ENCODE peak calls at places on chromosome 12, in six cellular contexts. D is WTC11, P is hypothalamus, E is head of caudate nucleus, U is HFF-Myc, W is activated T-cell treated with anti-CD3 and anti-CD28 coated beads for 48 hours. M is an unnamed sample.

GRCh38 chr12:6769003-6769389 is 2.8 kb downstream of the PTMS start:
- DNase-seq in U (no peak), E (no peak), P (no peak), D (peak), W (no peak), M (no peak)

GRCh38 chr12:28963554-28963953 is 185.5 kb upstream of the FAR2 start:
- DNase-seq in W (no peak), U (no peak), D (no peak), E (no peak), P (no peak), M (no peak)

GRCh38 chr12:68370006-68370590 is 37.9 kb upstream of the MDM1 start:
- DNase-seq in E (no peak), W (no peak), U (no peak), D (no peak), P (no peak), M (no peak)

GRCh38 chr12:113231275-113232231 is 10.3 kb downstream of the TPCN1 start:
- DNase-seq in U (no peak), E (no peak), D (no peak), P (no peak), W (no peak), M (peak)

GRCh38 chr12:4140607-4141301 is 132.8 kb upstream of the CCND2 start:
- DNase-seq in P (no peak), W (no peak), U (no peak), D (no peak), E (no peak), M (no peak)

GRCh38 chr12:89346741-89347324 is 5.5 kb downstream of the DUSP6 start:
- DNase-seq in W (no peak), D (no peak), U (no peak), P (no peak), E (no peak), M (peak)

GRCh38 chr12:93427779-93428564 is 13.8 kb downstream of the UBE2N start:
- DNase-seq in P (no peak), D (no peak), E (no peak), U (no peak), W (no peak), M (no peak)

GRCh38 chr12:124518051-124518932 is 49.1 kb downstream of the NCOR2 start:
- DNase-seq in D (no peak), W (no peak), P (peak), E (peak), U (peak), M (peak)

GRCh38 chr12:110741371-110741770 is 1.3 kb downstream of the PPP1CC start:
- DNase-seq in U (no peak), P (no peak), W (no peak), E (no peak), D (no peak), M (no peak)

GRCh38 chr12:64673490-64674169 is 63.3 kb downstream of the RASSF3 start:
- DNase-seq in P (no peak), D (no peak), U (no peak), E (no peak), W (no peak), M (no peak)

GRCh38 chr12:71846322-71846940 is 6.9 kb downstream of the TBC1D15 start:
- DNase-seq in P (no peak), E (no peak), W (no peak), U (no peak), D (no peak), M (peak)